ENCODE peak calls at places on chromosomes 3 and 15, in eight cellular contexts. One of them, this sample, is unnamed.

GRCh38 chr3:65524544-65525070 is 514.1 kb downstream of the MAGI1 start:
- DNase-seq in ovary: no peak
- DNase-seq in A549: no peak
- DNase-seq in NB4: no peak
- DNase-seq in HepG2: no peak
- DNase-seq in Peyer's patch: no peak
- DNase-seq in tibial nerve: no peak
- DNase-seq in heart left ventricle: no peak
- DNase-seq in this sample: no peak

GRCh38 chr3:32384938-32385337 is 6.7 kb upstream of the CMTM7 start:
- DNase-seq in heart left ventricle: peak
- DNase-seq in tibial nerve: no peak
- DNase-seq in NB4: peak
- DNase-seq in A549: no peak
- DNase-seq in Peyer's patch: no peak
- DNase-seq in ovary: no peak
- DNase-seq in HepG2: no peak
- DNase-seq in this sample: no peak

GRCh38 chr15:66865622-66866611 is 163.9 kb downstream of the SMAD6 start:
- DNase-seq in A549: no peak
- DNase-seq in heart left ventricle: peak
- DNase-seq in tibial nerve: peak
- DNase-seq in NB4: peak
- DNase-seq in HepG2: no peak
- DNase-seq in ovary: no peak
- DNase-seq in Peyer's patch: no peak
- DNase-seq in this sample: peak

GRCh38 chr15:90261811-90262210 is 3.7 kb upstream of the NGRN start:
- DNase-seq in Peyer's patch: no peak
- DNase-seq in HepG2: no peak
- DNase-seq in ovary: no peak
- DNase-seq in heart left ventricle: no peak
- DNase-seq in tibial nerve: no peak
- DNase-seq in NB4: no peak
- DNase-seq in A549: no peak
- DNase-seq in this sample: no peak

GRCh38 chr3:129592362-129593150 is 13.9 kb downstream of the PLXND1 start:
- DNase-seq in Peyer's patch: no peak
- DNase-seq in ovary: peak
- DNase-seq in HepG2: no peak
- DNase-seq in tibial nerve: peak
- DNase-seq in NB4: peak
- DNase-seq in A549: no peak
- DNase-seq in heart left ventricle: peak
- DNase-seq in this sample: no peak

GRCh38 chr15:92394327-92395175 is 870 bp downstream of the ST8SIA2 start:
- DNase-seq in ovary: no peak
- DNase-seq in tibial nerve: no peak
- DNase-seq in heart left ventricle: no peak
- DNase-seq in NB4: no peak
- DNase-seq in Peyer's patch: no peak
- DNase-seq in A549: no peak
- DNase-seq in HepG2: no peak
- DNase-seq in this sample: no peak

GRCh38 chr3:15903164-15903563 is 105.4 kb upstream of the ANKRD28 start:
- DNase-seq in ovary: peak
- DNase-seq in heart left ventricle: peak
- DNase-seq in NB4: no peak
- DNase-seq in Peyer's patch: no peak
- DNase-seq in A549: no peak
- DNase-seq in HepG2: no peak
- DNase-seq in tibial nerve: peak
- DNase-seq in this sample: no peak

GRCh38 chr3:54188176-54188791 is 65.9 kb downstream of the CACNA2D3 start:
- DNase-seq in ovary: peak
- DNase-seq in NB4: peak
- DNase-seq in tibial nerve: peak
- DNase-seq in Peyer's patch: no peak
- DNase-seq in HepG2: peak
- DNase-seq in heart left ventricle: peak
- DNase-seq in A549: peak
- DNase-seq in this sample: peak

DNA sequence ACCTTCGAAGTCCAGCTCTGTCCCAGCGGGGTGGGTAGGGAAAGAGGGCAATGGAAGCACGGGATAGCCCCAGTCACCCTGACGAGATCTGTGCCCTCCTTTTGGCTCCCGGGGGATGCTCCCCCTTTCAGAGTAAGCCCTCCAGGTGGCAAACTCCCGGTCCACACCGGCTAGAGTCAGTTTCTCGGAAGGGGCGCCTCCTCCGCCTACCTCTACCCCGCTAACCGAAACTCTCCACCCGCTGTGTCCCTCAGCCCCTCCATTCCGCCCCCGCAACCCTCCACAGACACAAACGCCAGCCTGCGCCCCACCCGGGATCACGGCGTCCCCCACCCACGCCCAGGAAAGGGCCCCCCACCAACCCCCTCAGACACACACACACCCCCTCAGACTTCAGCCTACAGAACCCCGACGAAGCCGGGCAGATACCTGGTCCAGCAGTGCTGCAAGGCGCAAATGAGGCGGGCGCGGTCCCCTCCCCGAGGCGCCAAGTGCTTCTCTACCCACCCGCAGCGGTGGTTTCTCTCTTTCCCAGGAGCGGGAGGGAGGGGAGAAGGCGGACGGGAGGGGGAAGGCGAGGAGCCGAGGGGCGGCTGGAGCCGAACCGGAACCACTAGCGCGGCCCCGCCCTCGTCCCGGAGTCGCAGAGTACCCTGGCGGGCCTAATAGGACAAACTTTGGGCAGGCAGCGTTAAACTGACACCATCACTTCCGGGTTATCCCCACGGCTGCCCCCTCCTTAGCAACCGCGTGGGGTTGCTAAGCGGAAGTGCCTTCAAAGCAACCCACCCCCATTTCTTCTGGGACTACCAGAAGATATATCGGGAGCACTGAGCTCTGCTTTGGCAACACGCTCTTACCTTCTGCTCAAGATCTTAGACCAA is at the start of gene CSNK1G1:
- DNase-seq in NB4: peak
- DNase-seq in ovary: peak
- DNase-seq in tibial nerve: peak
- DNase-seq in HepG2: peak
- DNase-seq in A549: peak
- DNase-seq in Peyer's patch: peak
- DNase-seq in heart left ventricle: peak
- DNase-seq in this sample: peak
- TF ChIP-seq POLR2A in NB4: peak
- TF ChIP-seq POLR2A in ovary: no peak
- TF ChIP-seq POLR2A in tibial nerve: peak
- TF ChIP-seq POLR2A in HepG2: no peak
- TF ChIP-seq POLR2A in A549: peak
- TF ChIP-seq POLR2A in Peyer's patch: peak
- TF ChIP-seq POLR2A in heart left ventricle: peak
- TF ChIP-seq POLR2A in this sample: peak

GRCh38 chr3:134330895-134331810 is 43.1 kb downstream of the AMOTL2 start:
- DNase-seq in ovary: no peak
- DNase-seq in A549: peak
- DNase-seq in HepG2: no peak
- DNase-seq in Peyer's patch: no peak
- DNase-seq in NB4: no peak
- DNase-seq in tibial nerve: no peak
- DNase-seq in heart left ventricle: no peak
- DNase-seq in this sample: no peak
- TF ChIP-seq POLR2A in ovary: no peak
- TF ChIP-seq POLR2A in A549: no peak
- TF ChIP-seq POLR2A in HepG2: no peak
- TF ChIP-seq POLR2A in Peyer's patch: no peak
- TF ChIP-seq POLR2A in NB4: no peak
- TF ChIP-seq POLR2A in tibial nerve: no peak
- TF ChIP-seq POLR2A in heart left ventricle: no peak
- TF ChIP-seq POLR2A in this sample: no peak

GRCh38 chr15:78075490-78076230 is 1.9 kb downstream of the TBC1D2B start:
- DNase-seq in NB4: peak
- DNase-seq in A549: peak
- DNase-seq in Peyer's patch: peak
- DNase-seq in ovary: peak
- DNase-seq in HepG2: peak
- DNase-seq in heart left ventricle: peak
- DNase-seq in tibial nerve: peak
- DNase-seq in this sample: no peak
- TF ChIP-seq POLR2A in NB4: no peak
- TF ChIP-seq POLR2A in A549: no peak
- TF ChIP-seq POLR2A in Peyer's patch: no peak
- TF ChIP-seq POLR2A in ovary: no peak
- TF ChIP-seq POLR2A in HepG2: no peak
- TF ChIP-seq POLR2A in heart left ventricle: no peak
- TF ChIP-seq POLR2A in tibial nerve: no peak
- TF ChIP-seq POLR2A in this sample: no peak

GRCh38 chr15:36958611-36959010 is 141.7 kb downstream of the MEIS2 start:
- DNase-seq in ovary: no peak
- DNase-seq in Peyer's patch: no peak
- DNase-seq in A549: no peak
- DNase-seq in NB4: no peak
- DNase-seq in HepG2: no peak
- DNase-seq in heart left ventricle: no peak
- DNase-seq in tibial nerve: no peak
- DNase-seq in this sample: no peak
- TF ChIP-seq POLR2A in ovary: no peak
- TF ChIP-seq POLR2A in Peyer's patch: no peak
- TF ChIP-seq POLR2A in A549: no peak
- TF ChIP-seq POLR2A in NB4: no peak
- TF ChIP-seq POLR2A in HepG2: no peak
- TF ChIP-seq POLR2A in heart left ventricle: no peak
- TF ChIP-seq POLR2A in tibial nerve: no peak
- TF ChIP-seq POLR2A in this sample: no peak

GRCh38 chr15:96325579-96326331 is 4.7 kb upstream of the NR2F2 start:
- DNase-seq in Peyer's patch: no peak
- DNase-seq in HepG2: no peak
- DNase-seq in tibial nerve: peak
- DNase-seq in ovary: peak
- DNase-seq in A549: peak
- DNase-seq in heart left ventricle: no peak
- DNase-seq in NB4: peak
- DNase-seq in this sample: no peak
- TF ChIP-seq POLR2A in Peyer's patch: no peak
- TF ChIP-seq POLR2A in HepG2: no peak
- TF ChIP-seq POLR2A in tibial nerve: no peak
- TF ChIP-seq POLR2A in ovary: no peak
- TF ChIP-seq POLR2A in A549: no peak
- TF ChIP-seq POLR2A in heart left ventricle: no peak
- TF ChIP-seq POLR2A in NB4: no peak
- TF ChIP-seq POLR2A in this sample: no peak

GRCh38 chr3:149369991-149370866 is 7.2 kb downstream of the TM4SF1 start:
- DNase-seq in NB4: no peak
- DNase-seq in tibial nerve: no peak
- DNase-seq in A549: peak
- DNase-seq in HepG2: no peak
- DNase-seq in heart left ventricle: no peak
- DNase-seq in ovary: no peak
- DNase-seq in Peyer's patch: no peak
- DNase-seq in this sample: no peak
- TF ChIP-seq POLR2A in NB4: no peak
- TF ChIP-seq POLR2A in tibial nerve: no peak
- TF ChIP-seq POLR2A in A549: no peak
- TF ChIP-seq POLR2A in HepG2: peak
- TF ChIP-seq POLR2A in heart left ventricle: no peak
- TF ChIP-seq POLR2A in ovary: no peak
- TF ChIP-seq POLR2A in Peyer's patch: no peak
- TF ChIP-seq POLR2A in this sample: no peak

GRCh38 chr3:45185461-45185860 is 39.3 kb upstream of the CDCP1 start:
- DNase-seq in NB4: no peak
- DNase-seq in ovary: no peak
- DNase-seq in A549: no peak
- DNase-seq in Peyer's patch: no peak
- DNase-seq in HepG2: no peak
- DNase-seq in tibial nerve: no peak
- DNase-seq in heart left ventricle: no peak
- DNase-seq in this sample: no peak

GRCh38 chr3:45181496-45181895 is 35.3 kb upstream of the CDCP1 start:
- DNase-seq in A549: no peak
- DNase-seq in NB4: no peak
- DNase-seq in ovary: no peak
- DNase-seq in HepG2: no peak
- DNase-seq in tibial nerve: no peak
- DNase-seq in Peyer's patch: no peak
- DNase-seq in heart left ventricle: no peak
- DNase-seq in this sample: no peak

GRCh38 chr3:45185052-45185451 is 38.9 kb upstream of the CDCP1 start:
- DNase-seq in heart left ventricle: no peak
- DNase-seq in A549: no peak
- DNase-seq in NB4: no peak
- DNase-seq in tibial nerve: no peak
- DNase-seq in ovary: no peak
- DNase-seq in HepG2: no peak
- DNase-seq in Peyer's patch: no peak
- DNase-seq in this sample: no peak

GRCh38 chr3:45180899-45181298 is 34.7 kb upstream of the CDCP1 start:
- DNase-seq in HepG2: no peak
- DNase-seq in heart left ventricle: no peak
- DNase-seq in tibial nerve: no peak
- DNase-seq in ovary: no peak
- DNase-seq in Peyer's patch: no peak
- DNase-seq in NB4: no peak
- DNase-seq in A549: no peak
- DNase-seq in this sample: no peak

GRCh38 chr3:45182915-45183881 is 37.0 kb upstream of the CDCP1 start:
- DNase-seq in Peyer's patch: peak
- DNase-seq in heart left ventricle: no peak
- DNase-seq in A549: peak
- DNase-seq in NB4: peak
- DNase-seq in HepG2: peak
- DNase-seq in tibial nerve: no peak
- DNase-seq in ovary: no peak
- DNase-seq in this sample: no peak
- TF ChIP-seq POLR2A in Peyer's patch: no peak
- TF ChIP-seq POLR2A in heart left ventricle: no peak
- TF ChIP-seq POLR2A in A549: no peak
- TF ChIP-seq POLR2A in NB4: no peak
- TF ChIP-seq POLR2A in HepG2: no peak
- TF ChIP-seq POLR2A in tibial nerve: no peak
- TF ChIP-seq POLR2A in ovary: no peak
- TF ChIP-seq POLR2A in this sample: no peak

DNA sequence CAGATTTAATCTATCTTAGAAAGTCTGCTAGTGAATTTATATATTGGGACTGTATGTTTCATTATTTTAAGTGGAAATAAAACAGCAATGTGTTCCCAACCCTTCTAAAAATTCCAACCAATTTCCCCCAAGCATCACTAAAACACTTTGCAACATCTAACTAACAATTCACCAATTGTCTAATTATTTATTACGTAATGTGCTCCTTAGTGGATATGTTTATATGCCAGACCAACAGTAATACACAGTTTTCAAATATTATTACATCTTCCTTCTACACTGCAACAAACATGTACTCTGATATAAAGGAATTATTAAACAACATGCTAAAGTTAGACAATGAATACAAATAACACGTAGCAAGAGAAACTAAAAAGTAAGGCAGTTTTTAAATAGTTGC is 262.6 kb upstream of the THBS1 start:
- DNase-seq in NB4: no peak
- DNase-seq in ovary: no peak
- DNase-seq in Peyer's patch: no peak
- DNase-seq in HepG2: no peak
- DNase-seq in A549: no peak
- DNase-seq in heart left ventricle: no peak
- DNase-seq in tibial nerve: no peak
- DNase-seq in this sample: no peak
- TF ChIP-seq POLR2A in NB4: no peak
- TF ChIP-seq POLR2A in ovary: no peak
- TF ChIP-seq POLR2A in Peyer's patch: no peak
- TF ChIP-seq POLR2A in HepG2: no peak
- TF ChIP-seq POLR2A in A549: no peak
- TF ChIP-seq POLR2A in heart left ventricle: no peak
- TF ChIP-seq POLR2A in tibial nerve: no peak
- TF ChIP-seq POLR2A in this sample: no peak